ENCODE peak calls at places on chromosome 12, in four cellular contexts. One of them, this sample, is unnamed.

GRCh38 chr12:49893753-49894752 is 9.6 kb downstream of the FAIM2 start:
- DNase-seq in IMR-90: peak
- DNase-seq in A549: peak
- DNase-seq in K562: no peak
- DNase-seq in this sample: no peak

GRCh38 chr12:11978985-11979384 is 91.8 kb upstream of the BCL2L14 start:
- DNase-seq in A549: no peak
- DNase-seq in K562: no peak
- DNase-seq in IMR-90: peak
- DNase-seq in this sample: no peak

GRCh38 chr12:104747330-104747729 is 210.8 kb downstream of the SLC41A2 start:
- DNase-seq in A549: no peak
- DNase-seq in IMR-90: no peak
- DNase-seq in K562: no peak
- DNase-seq in this sample: no peak

GRCh38 chr12:31727197-31727596 is 1.6 kb downstream of the AMN1 start:
- DNase-seq in K562: no peak
- DNase-seq in IMR-90: no peak
- DNase-seq in A549: no peak
- DNase-seq in this sample: no peak

GRCh38 chr12:53596920-53597363 is 29.2 kb downstream of the ATF7 start:
- DNase-seq in K562: no peak
- DNase-seq in IMR-90: peak
- DNase-seq in A549: no peak
- DNase-seq in this sample: no peak

GRCh38 chr12:124032265-124032886 is 59.4 kb downstream of the ZNF664 start:
- DNase-seq in A549: peak
- DNase-seq in K562: peak
- DNase-seq in IMR-90: peak
- DNase-seq in this sample: no peak

GRCh38 chr12:6538420-6539275 is 4.3 kb downstream of the GAPDH start:
- DNase-seq in A549: peak
- DNase-seq in IMR-90: peak
- DNase-seq in K562: no peak
- DNase-seq in this sample: no peak

GRCh38 chr12:70443274-70443673 is 77.2 kb downstream of the KCNMB4 start:
- DNase-seq in IMR-90: no peak
- DNase-seq in K562: no peak
- DNase-seq in A549: no peak
- DNase-seq in this sample: no peak

GRCh38 chr12:57229041-57229633 is 374 bp upstream of the SHMT2 start:
- DNase-seq in K562: no peak
- DNase-seq in A549: no peak
- DNase-seq in IMR-90: no peak
- DNase-seq in this sample: no peak

GRCh38 chr12:53489242-53489915 is 9.9 kb downstream of the MAP3K12 start:
- DNase-seq in A549: no peak
- DNase-seq in K562: no peak
- DNase-seq in IMR-90: no peak
- DNase-seq in this sample: no peak

GRCh38 chr12:127445583-127445982 is 821.4 kb upstream of the TMEM132C start:
- DNase-seq in K562: no peak
- DNase-seq in A549: no peak
- DNase-seq in IMR-90: no peak
- DNase-seq in this sample: no peak

GRCh38 chr12:47767197-47767724 is 5.8 kb upstream of the SLC48A1 start:
- DNase-seq in IMR-90: peak
- DNase-seq in K562: peak
- DNase-seq in A549: peak
- DNase-seq in this sample: no peak

GRCh38 chr12:105234197-105234596 is 1.8 kb downstream of the APPL2 start:
- DNase-seq in K562: no peak
- DNase-seq in A549: no peak
- DNase-seq in IMR-90: no peak
- DNase-seq in this sample: no peak

GRCh38 chr12:45017916-45018315 is 33.0 kb downstream of the DBX2 start:
- DNase-seq in K562: no peak
- DNase-seq in IMR-90: no peak
- DNase-seq in A549: no peak
- DNase-seq in this sample: no peak

GRCh38 chr12:78293039-78293686 is 462.5 kb downstream of the NAV3 start:
- DNase-seq in K562: no peak
- DNase-seq in IMR-90: peak
- DNase-seq in A549: no peak
- DNase-seq in this sample: no peak

GRCh38 chr12:123771261-123771660 is 9.2 kb downstream of the DNAH10 start:
- DNase-seq in IMR-90: no peak
- DNase-seq in A549: no peak
- DNase-seq in K562: no peak
- DNase-seq in this sample: no peak

GRCh38 chr12:8827551-8828347 is 5.3 kb downstream of the A2ML1 start:
- DNase-seq in K562: no peak
- DNase-seq in IMR-90: no peak
- DNase-seq in A549: no peak
- DNase-seq in this sample: no peak

GRCh38 chr12:50979369-50980052 is 27.2 kb downstream of the HIGD1C start:
- DNase-seq in K562: no peak
- DNase-seq in A549: no peak
- DNase-seq in IMR-90: no peak
- DNase-seq in this sample: peak

GRCh38 chr12:112107306-112107705 is 1.3 kb downstream of the NAA25 start:
- DNase-seq in K562: peak
- DNase-seq in A549: no peak
- DNase-seq in IMR-90: no peak
- DNase-seq in this sample: no peak

GRCh38 chr12:64039285-64039871 is 182.7 kb downstream of the KICS2 start:
- DNase-seq in A549: no peak
- DNase-seq in K562: no peak
- DNase-seq in IMR-90: peak
- DNase-seq in this sample: no peak

GRCh38 chr12:28253175-28253641 is 63.0 kb downstream of the CCDC91 start:
- DNase-seq in A549: no peak
- DNase-seq in K562: no peak
- DNase-seq in IMR-90: peak
- DNase-seq in this sample: peak

GRCh38 chr12:119328111-119328510 is 6.4 kb upstream of the CCDC60 start:
- DNase-seq in IMR-90: no peak
- DNase-seq in A549: peak
- DNase-seq in K562: peak
- DNase-seq in this sample: no peak

GRCh38 chr12:49017764-49018281 is 753 bp downstream of the PRKAG1 start:
- DNase-seq in K562: no peak
- DNase-seq in IMR-90: peak
- DNase-seq in A549: no peak
- DNase-seq in this sample: no peak

GRCh38 chr12:64931981-64932380 is 107.5 kb downstream of the TBC1D30 start:
- DNase-seq in A549: no peak
- DNase-seq in IMR-90: no peak
- DNase-seq in K562: no peak
- DNase-seq in this sample: no peak

GRCh38 chr12:54051916-54052744 is 1.5 kb upstream of the HOXC4 start:
- DNase-seq in K562: no peak
- DNase-seq in A549: no peak
- DNase-seq in IMR-90: no peak
- DNase-seq in this sample: no peak

GRCh38 chr12:59452746-59453145 is 143.1 kb upstream of the SLC16A7 start:
- DNase-seq in K562: no peak
- DNase-seq in IMR-90: peak
- DNase-seq in A549: no peak
- DNase-seq in this sample: no peak

GRCh38 chr12:22684526-22685118 is 59.7 kb downstream of the ETNK1 start:
- DNase-seq in K562: peak
- DNase-seq in A549: no peak
- DNase-seq in IMR-90: peak
- DNase-seq in this sample: peak

GRCh38 chr12:105280966-105281693 is 45.2 kb upstream of the APPL2 start:
- DNase-seq in A549: no peak
- DNase-seq in K562: no peak
- DNase-seq in IMR-90: no peak
- DNase-seq in this sample: no peak

GRCh38 chr12:107619831-107620230 is 65.8 kb upstream of the PWP1 start:
- DNase-seq in A549: no peak
- DNase-seq in K562: no peak
- DNase-seq in IMR-90: no peak
- DNase-seq in this sample: no peak

GRCh38 chr12:45290218-45290609 is 74.3 kb downstream of the ANO6 start:
- DNase-seq in K562: no peak
- DNase-seq in A549: no peak
- DNase-seq in IMR-90: peak
- DNase-seq in this sample: no peak

GRCh38 chr12:113154351-113154973 is 4.9 kb downstream of the CFAP73 start:
- DNase-seq in K562: no peak
- DNase-seq in IMR-90: peak
- DNase-seq in A549: no peak
- DNase-seq in this sample: no peak

GRCh38 chr12:102483466-102483865 is 3.1 kb upstream of the IGF1 start:
- DNase-seq in IMR-90: no peak
- DNase-seq in K562: no peak
- DNase-seq in A549: no peak
- DNase-seq in this sample: peak

GRCh38 chr12:109538191-109538863 is 35.0 kb downstream of the MMAB start:
- DNase-seq in A549: no peak
- DNase-seq in IMR-90: no peak
- DNase-seq in K562: no peak
- DNase-seq in this sample: no peak

DNA sequence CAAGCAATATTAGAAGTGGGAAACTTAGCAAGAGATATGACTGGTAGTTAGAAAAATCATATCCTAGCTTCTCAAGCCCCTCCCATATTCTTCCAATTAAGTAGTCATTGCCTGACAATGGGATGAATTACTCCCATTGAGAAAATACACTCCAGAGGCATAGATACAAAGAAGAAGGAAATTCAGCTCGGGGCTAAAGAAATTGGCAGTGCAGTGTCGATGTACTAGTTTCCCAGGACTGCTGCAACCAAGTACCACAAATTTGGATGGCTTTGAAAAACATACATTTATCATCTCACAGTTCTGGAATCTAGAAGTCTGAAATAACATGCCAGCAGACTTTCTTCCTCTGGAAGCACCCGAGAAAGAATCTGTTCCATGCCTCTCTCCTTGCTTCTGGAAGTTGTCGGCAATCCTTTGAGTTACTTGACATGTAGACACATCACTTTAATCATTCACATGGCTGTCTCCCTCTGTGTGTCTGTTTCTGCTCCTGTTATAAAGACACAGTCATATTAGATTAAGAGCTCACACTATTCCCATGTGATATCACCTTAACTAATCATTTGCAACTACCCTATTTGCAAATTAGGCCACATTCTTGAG is 101.9 kb downstream of the TMTC3 start:
- DNase-seq in IMR-90: no peak
- DNase-seq in A549: no peak
- DNase-seq in K562: no peak
- DNase-seq in this sample: no peak
- TF ChIP-seq ELK1 in IMR-90: no peak
- TF ChIP-seq ELK1 in A549: no peak
- TF ChIP-seq ELK1 in K562: no peak
- TF ChIP-seq ELK1 in this sample: no peak

GRCh38 chr12:15728118-15728598 is 61.0 kb downstream of the EPS8 start:
- DNase-seq in A549: peak
- DNase-seq in IMR-90: peak
- DNase-seq in K562: no peak
- DNase-seq in this sample: no peak

GRCh38 chr12:15722951-15723350 is 66.2 kb downstream of the EPS8 start:
- DNase-seq in A549: no peak
- DNase-seq in IMR-90: no peak
- DNase-seq in K562: no peak
- DNase-seq in this sample: no peak

GRCh38 chr12:15726029-15726756 is 63.0 kb downstream of the EPS8 start:
- DNase-seq in A549: no peak
- DNase-seq in IMR-90: no peak
- DNase-seq in K562: no peak
- DNase-seq in this sample: no peak

GRCh38 chr12:15729097-15729496 is 60.1 kb downstream of the EPS8 start:
- DNase-seq in IMR-90: no peak
- DNase-seq in A549: no peak
- DNase-seq in K562: no peak
- DNase-seq in this sample: no peak

GRCh38 chr12:15726757-15727112 is 62.5 kb downstream of the EPS8 start:
- DNase-seq in K562: no peak
- DNase-seq in A549: no peak
- DNase-seq in IMR-90: no peak
- DNase-seq in this sample: no peak
- TF ChIP-seq ELK1 in K562: no peak
- TF ChIP-seq ELK1 in A549: no peak
- TF ChIP-seq ELK1 in IMR-90: no peak
- TF ChIP-seq ELK1 in this sample: no peak

GRCh38 chr12:92070864-92071445 is 74.7 kb downstream of the BTG1 start:
- DNase-seq in K562: no peak
- DNase-seq in A549: peak
- DNase-seq in IMR-90: peak
- DNase-seq in this sample: no peak
- TF ChIP-seq ELK1 in K562: no peak
- TF ChIP-seq ELK1 in A549: no peak
- TF ChIP-seq ELK1 in IMR-90: no peak
- TF ChIP-seq ELK1 in this sample: no peak

GRCh38 chr12:116779597-116779996 is 41.5 kb downstream of the RNFT2 start:
- DNase-seq in IMR-90: no peak
- DNase-seq in A549: no peak
- DNase-seq in K562: no peak
- DNase-seq in this sample: no peak
- TF ChIP-seq ELK1 in IMR-90: no peak
- TF ChIP-seq ELK1 in A549: no peak
- TF ChIP-seq ELK1 in K562: no peak
- TF ChIP-seq ELK1 in this sample: no peak

GRCh38 chr12:116861331-116861730 is 19.9 kb downstream of the HRK start:
- DNase-seq in K562: no peak
- DNase-seq in A549: no peak
- DNase-seq in IMR-90: peak
- DNase-seq in this sample: peak
- TF ChIP-seq ELK1 in K562: no peak
- TF ChIP-seq ELK1 in A549: no peak
- TF ChIP-seq ELK1 in IMR-90: no peak
- TF ChIP-seq ELK1 in this sample: no peak

GRCh38 chr12:41769810-41770209 is 374.9 kb downstream of the GXYLT1 start:
- DNase-seq in A549: no peak
- DNase-seq in IMR-90: no peak
- DNase-seq in K562: no peak
- DNase-seq in this sample: no peak
- TF ChIP-seq ELK1 in A549: no peak
- TF ChIP-seq ELK1 in IMR-90: no peak
- TF ChIP-seq ELK1 in K562: no peak
- TF ChIP-seq ELK1 in this sample: no peak

GRCh38 chr12:131311764-131312163 is 358.1 kb downstream of the ADGRD1 start:
- DNase-seq in A549: no peak
- DNase-seq in K562: no peak
- DNase-seq in IMR-90: no peak
- DNase-seq in this sample: no peak
- TF ChIP-seq ELK1 in A549: no peak
- TF ChIP-seq ELK1 in K562: no peak
- TF ChIP-seq ELK1 in IMR-90: no peak
- TF ChIP-seq ELK1 in this sample: no peak

This sample was measured in GM12878.